ENCODE peak calls at places on chromosomes 16 and 17, in five cellular contexts. N is CD4-positive, CD25-positive, alpha-beta regulatory T cell; M is RWPE2; I is aorta; B is adrenal gland. F is an unnamed sample.
A peak's percentile ranks its signal among the peaks of the same experiment; 100 is the strongest.

GRCh38 chr16:53754938-53755910 is 51.3 kb downstream of the FTO start:
- DNase-seq in I (no peak), B (no peak), M (no peak), N (no peak), F (peak; percentile 65)

GRCh38 chr17:34312080-34312479 is 7.2 kb upstream of the CCL8 start:
- DNase-seq in M (no peak), I (no peak), B (no peak), N (no peak), F (no peak)

GRCh38 chr17:9755083-9755482 is 36.3 kb downstream of the DHRS7C start:
- DNase-seq in N (no peak), B (no peak), I (no peak), M (no peak), F (no peak)

GRCh38 chr17:61425682-61426481 is 26.2 kb downstream of the TBX2 start:
- DNase-seq in B (no peak), N (no peak), I (no peak), M (no peak), F (no peak)

GRCh38 chr16:74623846-74624245 is 16.9 kb upstream of the GLG1 start:
- DNase-seq in B (peak; percentile 45), M (no peak), I (no peak), N (no peak), F (peak; percentile 24)

GRCh38 chr16:18816286-18816685 is 14.9 kb upstream of the ARL6IP1 start:
- DNase-seq in N (no peak), I (no peak), B (no peak), M (no peak), F (no peak)

GRCh38 chr17:75105269-75106080 is 4.3 kb upstream of the ARMC7 start:
- DNase-seq in N (no peak), B (peak; percentile 81), I (no peak), M (no peak), F (peak; percentile 85)

GRCh38 chr17:13490906-13491502 is 110.7 kb downstream of the HS3ST3A1 start:
- DNase-seq in N (no peak), M (no peak), I (no peak), B (no peak), F (no peak)

GRCh38 chr16:66787427-66787826 is 14.0 kb downstream of the TERB1 start:
- DNase-seq in M (no peak), B (no peak), I (no peak), N (no peak), F (no peak)

GRCh38 chr17:17824119-17824779 is 12.5 kb downstream of the SREBF1 start:
- DNase-seq in I (no peak), N (no peak), M (no peak), B (peak; percentile 75), F (no peak)

GRCh38 chr17:81935709-81936084 is 1.4 kb downstream of the PYCR1 start:
- DNase-seq in B (no peak), I (peak; percentile 34), M (no peak), N (no peak), F (no peak)
- H3K4me1 ChIP-seq in B (peaks cover 6% of the 10 kb centered on the region), I (no peaks in the 10 kb centered on the region), M (no peaks in the 10 kb centered on the region), N (peaks cover 12% of the 10 kb centered on the region), F (peaks cover 9% of the 10 kb centered on the region)

GRCh38 chr17:40033339-40033738 is 18.1 kb downstream of the CSF3 start:
- DNase-seq in N (no peak), I (peak; percentile 11), M (no peak), B (no peak), F (no peak)
- H3K27ac ChIP-seq in N (no peak overlapping the region), I (no peak overlapping the region), M (no peak overlapping the region), B (no peak overlapping the region), F (no peak overlapping the region)

GRCh38 chr17:67427410-67427809 is 50.3 kb downstream of the PITPNC1 start:
- DNase-seq in M (no peak), I (no peak), B (no peak), N (no peak), F (no peak)
- H3K4me1 ChIP-seq in M (peaks cover 58% of the 10 kb centered on the region), I (no peaks in the 10 kb centered on the region), B (peaks cover 14% of the 10 kb centered on the region), N (peaks cover 9% of the 10 kb centered on the region), F (peaks cover 2% of the 10 kb centered on the region)

DNA sequence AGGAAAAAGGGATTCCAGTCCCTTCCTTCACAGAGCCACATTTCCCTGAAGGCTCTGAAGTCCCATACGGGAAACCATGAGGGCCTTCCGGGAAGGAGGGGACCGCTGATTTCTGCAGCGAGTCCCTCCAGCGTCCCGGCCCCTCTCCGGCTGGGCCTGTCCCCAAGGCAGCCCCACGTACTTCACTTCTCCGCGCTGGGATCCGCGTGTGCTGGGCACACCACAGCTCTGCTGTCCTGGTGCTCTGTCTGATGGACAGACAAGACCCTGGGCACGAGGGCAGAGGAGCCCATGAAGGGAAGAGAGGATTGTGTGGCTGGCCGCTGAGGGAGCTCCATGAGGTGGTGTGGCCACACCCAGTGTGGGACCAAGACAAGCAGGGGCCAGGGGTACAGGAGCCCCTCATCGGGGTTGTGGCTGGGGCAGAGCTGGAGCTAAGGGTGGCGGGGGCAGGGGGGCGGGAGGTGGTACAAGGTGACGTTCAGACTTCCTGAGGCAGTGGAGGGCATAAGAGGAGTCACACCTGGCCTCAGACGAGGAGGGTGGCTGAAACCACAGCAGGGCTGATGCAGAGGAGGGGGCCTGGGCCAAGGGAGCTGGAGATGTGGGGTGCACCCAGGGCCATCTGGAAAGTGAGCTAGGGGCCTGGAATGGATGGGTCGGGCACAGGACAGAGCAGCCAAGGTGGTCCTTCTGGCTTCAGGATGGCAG is 57.2 kb downstream of the PRMT7 start:
- DNase-seq in B (no peak), I (no peak), N (no peak), M (peak; percentile 68), F (no peak)
- H3K27ac ChIP-seq in B (no peak overlapping the region), I (no peak overlapping the region), N (peak overlapping the region; percentile 1), M (no peak overlapping the region), F (no peak overlapping the region)

GRCh38 chr17:5210853-5211252 is 19.2 kb upstream of the ZNF594 start:
- DNase-seq in I (no peak), B (no peak), N (no peak), M (no peak), F (no peak)
- H3K4me1 ChIP-seq in I (no peaks in the 10 kb centered on the region), B (no peaks in the 10 kb centered on the region), N (no peaks in the 10 kb centered on the region), M (no peaks in the 10 kb centered on the region), F (no peaks in the 10 kb centered on the region)

GRCh38 chr16:2856686-2857450 is 1.1 kb downstream of the PRSS22 start:
- DNase-seq in B (no peak), M (no peak), N (no peak), I (no peak), F (no peak)
- H3K27ac ChIP-seq in B (no peak overlapping the region), M (peak overlapping the region; percentile 67), N (no peak overlapping the region), I (no peak overlapping the region), F (peak overlapping the region; percentile 92)

DNA sequence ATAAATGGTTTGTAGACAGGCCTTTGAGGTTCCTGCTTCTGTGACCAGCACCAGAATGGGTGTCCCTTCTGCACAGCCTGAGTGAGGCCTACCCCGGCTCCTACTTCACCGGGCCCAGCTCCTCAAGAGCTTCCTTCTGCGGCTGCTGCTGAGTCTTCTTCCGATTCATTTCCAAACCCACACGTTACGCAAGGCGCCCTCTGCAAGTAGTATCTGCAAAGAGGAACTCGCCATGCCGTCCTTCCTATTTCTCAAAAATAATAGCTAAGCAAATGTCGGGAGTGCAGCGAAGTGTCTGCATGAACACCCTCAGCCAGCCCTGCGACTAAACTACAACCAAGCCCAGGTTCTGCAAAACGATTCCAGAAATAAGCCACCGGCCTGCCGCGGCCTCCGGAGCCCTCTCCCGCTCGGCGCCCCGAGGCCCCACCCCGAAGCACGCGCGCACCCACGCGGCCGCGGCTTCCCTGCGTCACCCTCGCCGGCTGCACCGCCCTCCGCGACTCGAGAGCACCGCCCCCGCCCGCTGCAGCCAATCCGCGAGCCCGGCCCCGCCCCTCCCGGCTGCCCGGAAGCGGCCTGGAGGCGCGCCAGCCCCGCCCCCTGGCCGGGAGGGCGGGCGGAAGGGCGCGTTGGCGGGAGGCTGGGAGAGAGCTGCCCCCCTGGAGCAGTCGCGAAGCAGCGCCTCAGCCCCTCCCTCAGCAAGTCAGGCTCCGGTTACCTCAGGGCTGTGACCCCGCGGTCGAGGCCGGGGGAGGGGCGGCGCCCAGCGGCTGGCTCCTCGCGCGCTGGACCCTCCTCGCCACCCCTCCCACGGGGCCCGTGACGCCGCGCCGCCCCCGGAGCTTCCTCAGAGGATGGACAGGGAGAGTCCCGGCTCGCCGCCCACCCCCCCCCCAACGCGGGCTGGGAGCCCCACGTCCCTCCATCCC is 8.3 kb downstream of the MNT start:
- DNase-seq in I (peak; percentile 97), B (peak; percentile 98), N (peak; percentile 96), M (peak; percentile 95), F (peak; percentile 98)
- H3K4me1 ChIP-seq in I (no peaks in the 10 kb centered on the region), B (peaks cover 61% of the 10 kb centered on the region), N (peaks cover 45% of the 10 kb centered on the region), M (peaks cover 16% of the 10 kb centered on the region), F (peaks cover 70% of the 10 kb centered on the region)

GRCh38 chr17:901964-902363 is 77.6 kb downstream of the NXN start:
- DNase-seq in N (no peak), I (no peak), M (no peak), B (no peak), F (no peak)

GRCh38 chr17:892958-893357 is 86.6 kb downstream of the NXN start:
- DNase-seq in M (no peak), I (peak; percentile 28), B (no peak), N (no peak), F (no peak)

GRCh38 chr17:897970-898619 is 81.5 kb downstream of the NXN start:
- DNase-seq in N (no peak), I (no peak), B (no peak), M (no peak), F (no peak)

GRCh38 chr17:900336-900735 is 79.2 kb downstream of the NXN start:
- DNase-seq in I (no peak), M (no peak), B (no peak), N (no peak), F (no peak)

GRCh38 chr17:896439-896838 is 83.1 kb downstream of the NXN start:
- DNase-seq in B (no peak), I (peak; percentile 4), M (no peak), N (no peak), F (no peak)
- H3K27ac ChIP-seq in B (no peak overlapping the region), I (no peak overlapping the region), M (no peak overlapping the region), N (no peak overlapping the region), F (peak overlapping the region; percentile 50)

F was measured in stomach.